ENCODE peak calls at places on chromosomes 1 and 21, in four cellular contexts. G, C, D and K are unnamed samples.

GRCh38 chr1:75198163-75198562 is 64.0 kb downstream of the LHX8 start:
- DNase-seq in G (no peak), C (no peak), D (no peak), K (no peak)

GRCh38 chr1:12067900-12068821 is 5.1 kb downstream of the TNFRSF8 start:
- DNase-seq in G (no peak), C (no peak), D (no peak), K (no peak)

GRCh38 chr1:59415876-59416275 is 119.0 kb downstream of the FGGY start:
- DNase-seq in G (no peak), C (no peak), D (no peak), K (no peak)

GRCh38 chr1:29033829-29034466 is 89.8 kb downstream of the TMEM200B start:
- DNase-seq in G (no peak), C (no peak), D (no peak), K (no peak)

GRCh38 chr1:42177551-42177981 is 13.0 kb upstream of the GUCA2A start:
- DNase-seq in G (peak; percentile 75), C (peak; percentile 76), D (no peak), K (peak; percentile 31)

GRCh38 chr1:241250465-241250864 is 106.5 kb downstream of the RGS7 start:
- DNase-seq in G (no peak), C (no peak), D (no peak), K (no peak)

GRCh38 chr21:17775431-17776126 is 43.6 kb downstream of the C21orf91 start:
- DNase-seq in G (no peak), C (no peak), D (peak; percentile 87), K (no peak)

GRCh38 chr1:3001471-3002348 is 19.6 kb upstream of the ACTRT2 start:
- DNase-seq in G (no peak), C (no peak), D (peak; percentile 45), K (no peak)

GRCh38 chr21:45018131-45019075 is 56.0 kb upstream of the ADARB1 start:
- DNase-seq in G (peak; percentile 89), C (no peak), D (peak; percentile 68), K (peak; percentile 10)

GRCh38 chr1:161350666-161351065 is 17.0 kb downstream of the CFAP126 start:
- DNase-seq in G (no peak), C (no peak), D (no peak), K (no peak)

GRCh38 chr1:35398739-35399138 is 130.2 kb downstream of the ZMYM4 start:
- DNase-seq in G (no peak), C (no peak), D (no peak), K (no peak)

GRCh38 chr1:193417945-193418744 is 231.7 kb upstream of the B3GALT2 start:
- DNase-seq in G (no peak), C (no peak), D (no peak), K (no peak)

GRCh38 chr1:1000357-1001056 is 610 bp upstream of the HES4 start:
- DNase-seq in G (peak; percentile 94), C (peak; percentile 44), D (peak; percentile 81), K (peak; percentile 77)

GRCh38 chr1:33348194-33348593 is 27.3 kb upstream of the A3GALT2 start:
- DNase-seq in G (no peak), C (no peak), D (no peak), K (no peak)

GRCh38 chr1:229068266-229069043 is 202.5 kb upstream of the RAB4A start:
- DNase-seq in G (no peak), C (no peak), D (peak; percentile 83), K (no peak)

GRCh38 chr1:99557556-99558256 is 88.2 kb upstream of the PALMD start:
- DNase-seq in G (no peak), C (no peak), D (no peak), K (no peak)

GRCh38 chr1:165903672-165904071 is 76.3 kb downstream of the UCK2 start:
- DNase-seq in G (no peak), C (no peak), D (no peak), K (peak; percentile 29)

GRCh38 chr1:246506785-246507639 is at the start of gene SMYD3:
- DNase-seq in G (peak; percentile 92), C (no peak), D (peak; percentile 94), K (peak; percentile 72)

GRCh38 chr1:235919797-235920475 is 53.2 kb upstream of the LYST start:
- DNase-seq in G (no peak), C (no peak), D (no peak), K (no peak)

GRCh38 chr1:225435957-225436392 is 8.1 kb upstream of the LBR start:
- DNase-seq in G (no peak), C (no peak), D (no peak), K (no peak)

GRCh38 chr1:41917835-41918449 is 780 bp downstream of the HIVEP3 start:
- DNase-seq in G (no peak), C (no peak), D (peak; percentile 82), K (peak; percentile 53)

GRCh38 chr1:210264521-210265380 is 32.2 kb downstream of the SERTAD4 start:
- DNase-seq in G (no peak), C (no peak), D (no peak), K (no peak)

GRCh38 chr1:150429805-150430204 is 57.4 kb upstream of the TARS2 start:
- DNase-seq in G (no peak), C (no peak), D (no peak), K (no peak)

GRCh38 chr1:10958614-10959013 is 53.8 kb upstream of the TARDBP start:
- DNase-seq in G (no peak), C (no peak), D (no peak), K (no peak)

GRCh38 chr1:19866758-19867157 is 15.4 kb upstream of the OTUD3 start:
- DNase-seq in G (no peak), C (no peak), D (no peak), K (no peak)

GRCh38 chr1:177334276-177334675 is 163.5 kb downstream of the BRINP2 start:
- DNase-seq in G (no peak), C (no peak), D (no peak), K (no peak)

GRCh38 chr21:18000961-18001522 is 181.9 kb upstream of the C21orf91 start:
- DNase-seq in G (no peak), C (no peak), D (no peak), K (no peak)

GRCh38 chr21:23936991-23937390 is 1670.3 kb downstream of the MRPL39 start:
- DNase-seq in G (no peak), C (no peak), D (no peak), K (no peak)

GRCh38 chr1:11982010-11982392 is 1.8 kb downstream of the MFN2 start:
- DNase-seq in G (no peak), C (no peak), D (no peak), K (no peak)

GRCh38 chr1:48203287-48203900 is 19.1 kb upstream of the SLC5A9 start:
- DNase-seq in G (no peak), C (no peak), D (no peak), K (no peak)

GRCh38 chr1:53734650-53735211 is 4.2 kb downstream of the GLIS1 start:
- DNase-seq in G (no peak), C (no peak), D (no peak), K (no peak)

GRCh38 chr1:186498695-186499389 is 37.9 kb upstream of the PDC start:
- DNase-seq in G (no peak), C (no peak), D (no peak), K (no peak)

GRCh38 chr1:108082006-108082405 is 117.0 kb upstream of the VAV3 start:
- DNase-seq in G (no peak), C (no peak), D (no peak), K (no peak)

GRCh38 chr1:4963251-4963650 is 308.8 kb downstream of the AJAP1 start:
- DNase-seq in G (no peak), C (no peak), D (no peak), K (no peak)